ENCODE peak calls at places on chromosomes 16 and 17, in four cellular contexts. One of them, this sample, is unnamed. For H3K9me3, the result is how much of the 10 kb centered on the place peaks cover.

GRCh38 chr16:79728048-79728922 is 127.7 kb upstream of the MAF start:
- DNase-seq in upper lobe of right lung: no peak
- DNase-seq in tibial nerve: no peak
- DNase-seq in A549: no peak
- DNase-seq in this sample: no peak

GRCh38 chr17:55420067-55420775 is 1.4 kb downstream of the MMD start:
- DNase-seq in A549: no peak
- DNase-seq in upper lobe of right lung: no peak
- DNase-seq in tibial nerve: no peak
- DNase-seq in this sample: no peak

GRCh38 chr17:67995568-67996191 is 589 bp downstream of the C17orf58 start:
- DNase-seq in tibial nerve: no peak
- DNase-seq in upper lobe of right lung: no peak
- DNase-seq in A549: peak
- DNase-seq in this sample: no peak

GRCh38 chr17:30556374-30557332 is 79.4 kb downstream of the GOSR1 start:
- DNase-seq in tibial nerve: no peak
- DNase-seq in upper lobe of right lung: peak
- DNase-seq in A549: no peak
- DNase-seq in this sample: no peak

GRCh38 chr16:66953462-66954096 is 7.5 kb upstream of the CES3 start:
- DNase-seq in upper lobe of right lung: no peak
- DNase-seq in A549: no peak
- DNase-seq in tibial nerve: no peak
- DNase-seq in this sample: no peak

GRCh38 chr17:77959926-77960521 is 1.5 kb downstream of the TNRC6C start:
- DNase-seq in A549: no peak
- DNase-seq in upper lobe of right lung: no peak
- DNase-seq in tibial nerve: no peak
- DNase-seq in this sample: no peak

GRCh38 chr17:44556114-44556853 is 1.0 kb upstream of the FZD2 start:
- DNase-seq in upper lobe of right lung: no peak
- DNase-seq in A549: peak
- DNase-seq in tibial nerve: no peak
- DNase-seq in this sample: peak

GRCh38 chr17:80146121-80147034 is 550 bp downstream of the EIF4A3 start:
- DNase-seq in upper lobe of right lung: no peak
- DNase-seq in A549: no peak
- DNase-seq in tibial nerve: no peak
- DNase-seq in this sample: peak

GRCh38 chr17:72571813-72572396 is 451.1 kb downstream of the SOX9 start:
- DNase-seq in tibial nerve: no peak
- DNase-seq in upper lobe of right lung: no peak
- DNase-seq in A549: no peak
- DNase-seq in this sample: no peak

GRCh38 chr16:9384141-9384540 is 292.7 kb downstream of the HAPSTR1 start:
- DNase-seq in A549: no peak
- DNase-seq in upper lobe of right lung: no peak
- DNase-seq in tibial nerve: no peak
- DNase-seq in this sample: no peak

GRCh38 chr16:87821346-87822001 is 47.8 kb downstream of the SLC7A5 start:
- DNase-seq in upper lobe of right lung: no peak
- DNase-seq in A549: no peak
- DNase-seq in tibial nerve: no peak
- DNase-seq in this sample: no peak

GRCh38 chr16:87822571-87822970 is 46.7 kb downstream of the SLC7A5 start:
- DNase-seq in A549: no peak
- DNase-seq in upper lobe of right lung: no peak
- DNase-seq in tibial nerve: no peak
- DNase-seq in this sample: no peak

GRCh38 chr16:87823146-87823929 is 46.0 kb downstream of the SLC7A5 start:
- DNase-seq in tibial nerve: no peak
- DNase-seq in upper lobe of right lung: no peak
- DNase-seq in A549: no peak
- DNase-seq in this sample: no peak

GRCh38 chr16:87819983-87820382 is 49.3 kb downstream of the SLC7A5 start:
- DNase-seq in tibial nerve: no peak
- DNase-seq in A549: no peak
- DNase-seq in upper lobe of right lung: no peak
- DNase-seq in this sample: no peak

GRCh38 chr16:87822002-87822390 is 47.3 kb downstream of the SLC7A5 start:
- DNase-seq in A549: no peak
- DNase-seq in tibial nerve: no peak
- DNase-seq in upper lobe of right lung: no peak
- DNase-seq in this sample: no peak
- H3K27ac ChIP-seq in A549: peak
- H3K27ac ChIP-seq in tibial nerve: no peak
- H3K27ac ChIP-seq in upper lobe of right lung: no peak
- H3K27ac ChIP-seq in this sample: no peak

DNA sequence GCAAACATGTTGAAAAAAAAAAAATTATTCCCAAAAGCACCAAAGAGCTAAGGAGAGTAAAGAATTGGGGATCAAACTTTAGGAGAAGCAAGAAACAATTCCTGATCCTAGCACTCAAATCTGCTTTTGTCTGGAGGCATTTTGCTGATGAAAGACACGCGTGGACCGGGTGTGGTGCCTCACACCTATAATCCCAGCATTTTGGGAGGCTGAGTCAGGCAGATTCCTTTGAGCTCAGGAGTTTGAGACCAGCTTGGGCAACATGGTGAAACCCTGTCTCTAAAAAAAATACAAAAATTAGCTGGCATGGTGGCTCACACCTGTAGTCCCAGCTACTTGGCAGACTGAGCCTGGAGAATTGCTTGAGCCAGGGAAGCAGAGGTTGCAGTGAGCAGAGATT is 35.4 kb downstream of the ZFP90 start:
- DNase-seq in upper lobe of right lung: no peak
- DNase-seq in A549: no peak
- DNase-seq in tibial nerve: no peak
- DNase-seq in this sample: no peak
- H3K9me3 ChIP-seq in upper lobe of right lung: half or more
- H3K9me3 ChIP-seq in A549: half or more
- H3K9me3 ChIP-seq in tibial nerve: under half
- H3K9me3 ChIP-seq in this sample: half or more

GRCh38 chr17:35930211-35931065 is at the start of gene RDM1:
- DNase-seq in upper lobe of right lung: peak
- DNase-seq in A549: peak
- DNase-seq in tibial nerve: no peak
- DNase-seq in this sample: no peak
- H3K4me3 ChIP-seq in upper lobe of right lung: peak
- H3K4me3 ChIP-seq in A549: peak
- H3K4me3 ChIP-seq in tibial nerve: peak
- H3K4me3 ChIP-seq in this sample: peak

GRCh38 chr17:74412581-74412980 is 19.3 kb upstream of the GPRC5C start:
- DNase-seq in upper lobe of right lung: no peak
- DNase-seq in tibial nerve: no peak
- DNase-seq in A549: no peak
- DNase-seq in this sample: no peak

GRCh38 chr17:74413491-74413890 is 18.4 kb upstream of the GPRC5C start:
- DNase-seq in tibial nerve: no peak
- DNase-seq in upper lobe of right lung: no peak
- DNase-seq in A549: no peak
- DNase-seq in this sample: no peak

GRCh38 chr17:74415608-74416396 is 16.1 kb upstream of the GPRC5C start:
- DNase-seq in tibial nerve: no peak
- DNase-seq in A549: no peak
- DNase-seq in upper lobe of right lung: no peak
- DNase-seq in this sample: no peak

GRCh38 chr17:74417178-74418045 is 14.5 kb upstream of the GPRC5C start:
- DNase-seq in tibial nerve: no peak
- DNase-seq in A549: peak
- DNase-seq in upper lobe of right lung: no peak
- DNase-seq in this sample: no peak

GRCh38 chr17:74414510-74414909 is 17.4 kb upstream of the GPRC5C start:
- DNase-seq in A549: no peak
- DNase-seq in tibial nerve: no peak
- DNase-seq in upper lobe of right lung: no peak
- DNase-seq in this sample: no peak
- H3K27ac ChIP-seq in A549: no peak
- H3K27ac ChIP-seq in tibial nerve: no peak
- H3K27ac ChIP-seq in upper lobe of right lung: no peak
- H3K27ac ChIP-seq in this sample: no peak

GRCh38 chr16:35142147-35142808 is 1682.9 kb downstream of the TP53TG3F start:
- DNase-seq in A549: no peak
- DNase-seq in upper lobe of right lung: no peak
- DNase-seq in tibial nerve: no peak
- DNase-seq in this sample: no peak
- H3K9me3 ChIP-seq in A549: under half
- H3K9me3 ChIP-seq in upper lobe of right lung: under half
- H3K9me3 ChIP-seq in tibial nerve: under half
- H3K9me3 ChIP-seq in this sample: under half

DNA sequence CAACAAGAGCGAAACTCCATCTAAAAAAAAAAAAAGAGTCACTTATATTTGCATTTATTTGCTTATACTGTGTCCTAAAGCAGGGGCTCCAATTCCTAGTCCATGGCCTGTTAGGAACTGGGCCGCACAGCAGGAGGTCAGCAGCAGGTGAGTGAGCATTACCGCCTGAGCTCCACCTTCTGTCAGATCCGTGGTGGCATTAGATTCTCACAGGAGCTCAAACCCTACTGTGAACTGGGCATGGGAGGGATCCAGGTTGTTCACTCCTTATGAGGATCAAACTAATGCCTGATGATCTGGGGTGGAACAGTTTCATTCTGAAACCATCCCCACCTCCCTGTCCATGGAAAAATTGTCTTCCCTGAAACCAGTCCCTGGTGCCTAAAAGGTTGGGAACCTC is 24.9 kb downstream of the ITGB3 start:
- DNase-seq in A549: no peak
- DNase-seq in tibial nerve: no peak
- DNase-seq in upper lobe of right lung: no peak
- DNase-seq in this sample: no peak
- H3K4me3 ChIP-seq in A549: no peak
- H3K4me3 ChIP-seq in tibial nerve: no peak
- H3K4me3 ChIP-seq in upper lobe of right lung: no peak
- H3K4me3 ChIP-seq in this sample: no peak

GRCh38 chr17:17467720-17468119 is 9.1 kb upstream of the MED9 start:
- DNase-seq in upper lobe of right lung: no peak
- DNase-seq in A549: no peak
- DNase-seq in tibial nerve: no peak
- DNase-seq in this sample: no peak
- H3K27ac ChIP-seq in upper lobe of right lung: no peak
- H3K27ac ChIP-seq in A549: no peak
- H3K27ac ChIP-seq in tibial nerve: no peak
- H3K27ac ChIP-seq in this sample: no peak

This sample was measured in ascending aorta.